ENCODE peak calls at places on chromosomes 13 and 19, in seven cellular contexts. X is stimulated activated CD8-positive, alpha-beta memory T cell treated with anti-CD3 and anti-CD28 coated beads, Interleukin-7, amount 100 ng/mL, for 1 hour; V is kidney epithelial cell; I is HS-5; P is foreskin fibroblast; Z is activated naive CD8-positive, alpha-beta T cell treated with anti-CD3 and anti-CD28 coated beads for 36 hours; A is testis. W is an unnamed sample.

GRCh38 chr19:35559781-35560180 is 3.7 kb downstream of the ATP4A start:
- DNase-seq in P (no peak), A (no peak), Z (no peak), I (no peak), V (no peak), X (no peak), W (no peak)

GRCh38 chr19:41691268-41691970 is 3.3 kb upstream of the CEACAM7 start:
- DNase-seq in P (peak), A (no peak), Z (peak), X (no peak), V (no peak), I (no peak), W (peak)

GRCh38 chr13:30725331-30726085 is 9.8 kb upstream of the ALOX5AP start:
- DNase-seq in I (no peak), A (no peak), Z (no peak), V (no peak), P (no peak), X (no peak), W (no peak)

GRCh38 chr13:30466841-30467252 is 1.1 kb upstream of the HMGB1 start:
- DNase-seq in P (no peak), V (no peak), A (no peak), I (no peak), X (no peak), Z (no peak), W (no peak)

GRCh38 chr13:73740681-73741080 is 393.5 kb downstream of the KLF12 start:
- DNase-seq in A (peak), X (no peak), I (no peak), V (no peak), Z (no peak), P (peak), W (no peak)

GRCh38 chr19:13294812-13295567 is 144.8 kb downstream of the IER2 start:
- DNase-seq in X (no peak), A (no peak), Z (no peak), V (no peak), P (no peak), I (no peak), W (no peak)

GRCh38 chr13:110853235-110853721 is 61.6 kb downstream of the ANKRD10 start:
- DNase-seq in I (no peak), A (no peak), P (no peak), X (no peak), V (no peak), Z (no peak), W (no peak)

GRCh38 chr19:46015961-46016425 is 6.9 kb downstream of the PGLYRP1 start:
- DNase-seq in Z (peak), V (no peak), P (peak), A (no peak), X (no peak), I (no peak), W (no peak)

GRCh38 chr19:42544146-42544545 is 15.9 kb upstream of the CEACAM1 start:
- DNase-seq in X (no peak), I (no peak), V (no peak), A (no peak), P (no peak), Z (no peak), W (no peak)

GRCh38 chr13:20131057-20131832 is 29.6 kb downstream of the GJA3 start:
- DNase-seq in Z (no peak), A (no peak), X (no peak), P (no peak), I (no peak), V (no peak), W (no peak)

GRCh38 chr19:2616741-2617392 is 85.6 kb downstream of the GNG7 start:
- DNase-seq in A (no peak), X (no peak), P (no peak), Z (peak), I (no peak), V (no peak), W (no peak)

GRCh38 chr19:1122972-1123363 is 19.2 kb downstream of the GPX4 start:
- DNase-seq in I (no peak), P (peak), X (no peak), A (peak), Z (peak), V (no peak), W (peak)

GRCh38 chr13:36251528-36251927 is 37.2 kb upstream of the SOHLH2 start:
- DNase-seq in X (no peak), Z (no peak), I (no peak), A (no peak), V (no peak), P (peak), W (no peak)

GRCh38 chr19:5237939-5238480 is 102.6 kb downstream of the PTPRS start:
- DNase-seq in P (no peak), Z (no peak), X (no peak), A (no peak), V (no peak), I (no peak), W (no peak)

GRCh38 chr13:21528616-21529015 is 69.5 kb upstream of the ZDHHC20 start:
- DNase-seq in X (no peak), I (no peak), V (peak), P (peak), Z (no peak), A (no peak), W (no peak)

GRCh38 chr13:31234729-31235128 is 35.0 kb downstream of the B3GLCT start:
- DNase-seq in Z (no peak), A (no peak), X (no peak), V (no peak), P (peak), I (no peak), W (no peak)

GRCh38 chr13:114140131-114140908 is 7.9 kb upstream of the RASA3 start:
- DNase-seq in V (no peak), A (no peak), P (no peak), Z (no peak), I (no peak), X (no peak), W (no peak)

GRCh38 chr19:7456964-7457541 is 31.8 kb downstream of the PEX11G start:
- DNase-seq in P (peak), V (no peak), A (no peak), I (no peak), X (no peak), Z (no peak), W (no peak)

GRCh38 chr13:114004416-114005205 is 30.7 kb upstream of the C13orf46 start:
- DNase-seq in X (no peak), P (no peak), Z (no peak), V (no peak), A (no peak), I (no peak), W (peak)

GRCh38 chr13:38767506-38768265 is 80.8 kb downstream of the FREM2 start:
- DNase-seq in I (no peak), V (no peak), X (no peak), P (no peak), A (no peak), Z (no peak), W (no peak)

GRCh38 chr19:51093066-51093465 is 10.4 kb upstream of the KLK14 start:
- DNase-seq in V (no peak), X (no peak), I (no peak), A (no peak), P (no peak), Z (no peak), W (no peak)

GRCh38 chr13:25803626-25804025 is 248.2 kb downstream of the SHISA2 start:
- DNase-seq in A (no peak), X (no peak), V (no peak), Z (no peak), I (no peak), P (no peak), W (no peak)

GRCh38 chr19:52451241-52451640 is 2.1 kb upstream of the ZNF578 start:
- DNase-seq in A (peak), I (no peak), X (no peak), Z (no peak), P (peak), V (no peak), W (no peak)

GRCh38 chr19:43784981-43785808 is 4.4 kb upstream of the KCNN4 start:
- DNase-seq in I (peak), P (peak), X (no peak), Z (peak), V (no peak), A (peak), W (peak)

GRCh38 chr13:96388598-96388997 is 298.7 kb downstream of the HS6ST3 start:
- DNase-seq in Z (no peak), A (no peak), P (no peak), V (no peak), I (no peak), X (no peak), W (no peak)

GRCh38 chr19:41851456-41851855 is 6.6 kb downstream of the DMRTC2 start:
- DNase-seq in X (no peak), P (no peak), I (no peak), A (no peak), V (no peak), Z (no peak), W (no peak)

GRCh38 chr13:31835932-31836331 is 96.6 kb downstream of the RXFP2 start:
- DNase-seq in Z (no peak), I (no peak), A (no peak), X (no peak), P (peak), V (no peak), W (peak)

GRCh38 chr19:37007587-37008220 is 70.5 kb upstream of the ZNF420 start:
- DNase-seq in X (no peak), Z (peak), I (no peak), V (no peak), A (peak), P (peak), W (no peak)

GRCh38 chr13:98878421-98879126 is 99.3 kb downstream of the DOCK9 start:
- DNase-seq in V (no peak), Z (no peak), I (no peak), X (no peak), A (no peak), P (no peak), W (no peak)

GRCh38 chr13:67120872-67121531 is 109.1 kb downstream of the PCDH9 start:
- DNase-seq in Z (no peak), P (peak), X (no peak), V (no peak), I (no peak), A (no peak), W (no peak)

GRCh38 chr19:7419153-7419552 is 69.7 kb downstream of the PEX11G start:
- DNase-seq in I (no peak), P (no peak), A (no peak), X (no peak), V (no peak), Z (no peak), W (no peak)

GRCh38 chr19:34676697-34677385 is at the start of gene SCGB2B2:
- DNase-seq in P (no peak), A (no peak), V (no peak), Z (peak), X (no peak), I (peak), W (no peak)